ENCODE peak calls at places on chromosomes 3 and 15, in four cellular contexts. W, A, X and T are unnamed samples.
A peak's percentile ranks its signal among the peaks of the same experiment; 100 is the strongest.

GRCh38 chr3:175590745-175591144 is 731.6 kb downstream of the NAALADL2 start:
- DNase-seq in W (no peak), A (no peak), X (no peak), T (no peak)

GRCh38 chr15:45715528-45715927 is 80.7 kb downstream of the SQOR start:
- DNase-seq in W (peak; percentile 26), A (no peak), X (no peak), T (no peak)

GRCh38 chr3:39981547-39982184 is 172.3 kb downstream of the MYRIP start:
- DNase-seq in W (no peak), A (no peak), X (no peak), T (no peak)

GRCh38 chr3:125069968-125070745 is 14.4 kb upstream of the HEG1 start:
- DNase-seq in W (no peak), A (no peak), X (no peak), T (no peak)

GRCh38 chr3:127749361-127749760 is 73.0 kb downstream of the MGLL start:
- DNase-seq in W (no peak), A (no peak), X (no peak), T (no peak)

GRCh38 chr3:77039606-77040553 is at the start of gene ROBO2:
- DNase-seq in W (no peak), A (no peak), X (no peak), T (peak; percentile 18)

GRCh38 chr15:80999623-81000036 is 1.1 kb upstream of the TLNRD1 start:
- DNase-seq in W (no peak), A (no peak), X (no peak), T (no peak)

GRCh38 chr3:38544926-38545325 is 48.8 kb downstream of the EXOG start:
- DNase-seq in W (no peak), A (no peak), X (no peak), T (no peak)

GRCh38 chr3:35184775-35185174 is 454.6 kb upstream of the ARPP21 start:
- DNase-seq in W (peak; percentile 35), A (no peak), X (no peak), T (no peak)

DNA sequence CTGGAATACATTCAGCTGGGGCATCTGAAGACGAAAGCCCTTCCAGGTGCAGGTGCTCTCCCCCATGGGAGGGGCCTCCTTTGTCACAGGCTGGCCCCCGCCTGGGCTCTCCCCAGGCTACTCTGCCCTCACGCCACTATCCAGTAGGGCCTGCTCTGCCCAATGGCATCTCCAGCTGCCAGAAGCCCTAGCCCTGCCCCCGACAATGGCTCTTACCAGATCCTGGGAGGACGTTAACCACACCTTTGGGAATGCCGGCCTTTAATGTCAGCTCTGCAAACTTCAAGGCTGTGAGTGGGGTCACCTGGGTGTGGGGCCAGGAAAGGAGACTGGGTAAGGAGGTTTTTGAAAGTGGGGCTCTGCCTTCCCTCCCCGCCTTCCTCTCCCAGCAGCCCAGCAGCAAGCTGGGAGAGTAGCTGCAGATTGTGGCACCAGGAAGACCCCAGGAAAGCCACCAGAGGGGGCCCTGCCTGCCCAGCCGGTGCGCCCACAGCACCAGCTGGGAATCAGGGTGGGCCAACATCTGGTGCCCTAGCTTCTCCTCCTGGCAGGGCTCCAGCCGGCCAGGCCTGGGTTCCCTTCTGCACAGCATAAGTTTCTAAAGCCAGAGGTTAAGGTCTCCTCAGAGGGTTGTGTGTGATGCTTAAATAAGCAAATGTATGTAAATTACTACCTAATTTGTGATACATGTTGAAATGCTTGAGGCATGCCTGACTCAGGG is 40.4 kb upstream of the SLC41A3 start:
- DNase-seq in W (no peak), A (no peak), X (no peak), T (peak; percentile 7)
- TF ChIP-seq CTCF in W (no peak), A (no peak), X (no peak), T (no peak)

GRCh38 chr15:52678036-52678467 is 1.1 kb downstream of the ATOSA start:
- DNase-seq in W (peak; percentile 69), A (no peak), X (peak; percentile 42), T (peak; percentile 57)
- TF ChIP-seq CTCF in W (peak; percentile 14), A (no peak), X (no peak), T (peak; percentile 17)

GRCh38 chr15:57461541-57461940 is 85.2 kb downstream of the CGNL1 start:
- DNase-seq in W (no peak), A (no peak), X (no peak), T (no peak)

GRCh38 chr15:57463360-57463759 is 87.1 kb downstream of the CGNL1 start:
- DNase-seq in W (no peak), A (no peak), X (no peak), T (no peak)

GRCh38 chr15:57460208-57460816 is 84.0 kb downstream of the CGNL1 start:
- DNase-seq in W (no peak), A (no peak), X (no peak), T (no peak)

GRCh38 chr15:57464480-57464879 is 88.2 kb downstream of the CGNL1 start:
- DNase-seq in W (no peak), A (no peak), X (no peak), T (no peak)

DNA sequence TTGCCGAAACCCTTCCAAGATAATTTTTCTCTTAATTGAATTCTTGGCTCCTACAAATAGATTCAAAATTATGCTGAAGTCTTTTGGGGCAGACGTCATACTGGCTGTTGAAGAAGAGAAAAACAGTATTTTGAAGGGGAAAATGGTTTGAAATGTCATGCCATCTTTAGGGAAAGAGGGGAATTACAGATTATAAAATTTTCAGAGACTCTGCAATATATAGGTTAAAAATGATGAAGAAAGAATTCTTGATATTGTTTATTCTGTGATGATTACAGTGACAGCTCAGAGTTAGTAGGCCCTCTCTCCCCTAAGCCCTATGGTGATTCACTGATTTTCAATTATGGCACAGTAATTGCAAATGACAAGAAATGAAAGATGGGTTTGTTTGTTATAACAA is 86.1 kb downstream of the CGNL1 start:
- DNase-seq in W (peak; percentile 22), A (no peak), X (no peak), T (no peak)
- TF ChIP-seq CTCF in W (peak; percentile 26), A (no peak), X (no peak), T (peak; percentile 29)

GRCh38 chr3:138850151-138850550 is 15.4 kb upstream of the PIK3CB start:
- DNase-seq in W (peak; percentile 16), A (no peak), X (no peak), T (peak; percentile 29)

GRCh38 chr3:138854204-138854603 is 19.5 kb upstream of the PIK3CB start:
- DNase-seq in W (no peak), A (no peak), X (no peak), T (no peak)

GRCh38 chr3:138849541-138849940 is 14.8 kb upstream of the PIK3CB start:
- DNase-seq in W (no peak), A (no peak), X (no peak), T (no peak)

GRCh38 chr3:138856799-138857198 is 22.1 kb upstream of the PIK3CB start:
- DNase-seq in W (no peak), A (no peak), X (no peak), T (no peak)

GRCh38 chr3:138854940-138855339 is 20.2 kb upstream of the PIK3CB start:
- DNase-seq in W (no peak), A (no peak), X (no peak), T (no peak)
- TF ChIP-seq CTCF in W (no peak), A (no peak), X (no peak), T (no peak)

GRCh38 chr3:13105851-13106250 is 32.6 kb upstream of the IQSEC1 start:
- DNase-seq in W (no peak), A (no peak), X (no peak), T (peak; percentile 4)
- TF ChIP-seq CTCF in W (no peak), A (no peak), X (no peak), T (no peak)